ENCODE peak calls at places on chromosome 2, in nine cellular contexts. H, E, I, X, L, N, T, P and G are unnamed samples.

GRCh38 chr2:10284108-10284870 is 18.4 kb upstream of the HPCAL1 start:
- DNase-seq in H (no peak), E (no peak), I (no peak), X (no peak), L (no peak), N (no peak), T (no peak), P (no peak), G (no peak)

GRCh38 chr2:72915907-72916742 is 1.2 kb upstream of the EMX1 start:
- DNase-seq in H (peak), E (peak), I (no peak), X (peak), L (peak), N (peak), T (no peak), P (peak), G (no peak)

GRCh38 chr2:143684731-143685364 is 555.6 kb downstream of the ARHGAP15 start:
- DNase-seq in H (no peak), E (no peak), I (no peak), X (no peak), L (no peak), N (no peak), T (no peak), P (peak), G (no peak)

GRCh38 chr2:3311601-3312000 is 66.0 kb downstream of the EIPR1 start:
- DNase-seq in H (no peak), E (no peak), I (no peak), X (no peak), L (no peak), N (no peak), T (no peak), P (no peak), G (no peak)

GRCh38 chr2:65298089-65298488 is 70.5 kb downstream of the ACTR2 start:
- DNase-seq in H (no peak), E (no peak), I (no peak), X (no peak), L (no peak), N (no peak), T (no peak), P (no peak), G (no peak)

GRCh38 chr2:138112536-138112935 is 148.3 kb downstream of the HNMT start:
- DNase-seq in H (no peak), E (no peak), I (peak), X (no peak), L (no peak), N (no peak), T (no peak), P (no peak), G (no peak)

GRCh38 chr2:4518596-4518995 is 815.2 kb downstream of the DCDC2C start:
- DNase-seq in H (no peak), E (no peak), I (no peak), X (no peak), L (no peak), N (no peak), T (no peak), P (no peak), G (no peak)

GRCh38 chr2:3334392-3334791 is 43.2 kb downstream of the EIPR1 start:
- DNase-seq in H (no peak), E (no peak), I (no peak), X (no peak), L (no peak), N (no peak), T (no peak), P (no peak), G (no peak)

GRCh38 chr2:199382091-199382490 is 75.6 kb downstream of the SATB2 start:
- DNase-seq in H (no peak), E (no peak), I (peak), X (no peak), L (no peak), N (no peak), T (no peak), P (no peak), G (no peak)

GRCh38 chr2:221448086-221448856 is 123.8 kb downstream of the EPHA4 start:
- DNase-seq in H (no peak), E (no peak), I (no peak), X (no peak), L (no peak), N (no peak), T (peak), P (peak), G (no peak)

GRCh38 chr2:103859238-103859637 is 994.7 kb upstream of the POU3F3 start:
- DNase-seq in H (no peak), E (no peak), I (no peak), X (peak), L (no peak), N (no peak), T (no peak), P (no peak), G (no peak)

GRCh38 chr2:85216051-85216431 is 82.8 kb downstream of the TCF7L1 start:
- DNase-seq in H (no peak), E (no peak), I (peak), X (peak), L (no peak), N (no peak), T (no peak), P (no peak), G (no peak)

GRCh38 chr2:241309684-241310117 is 5.8 kb downstream of the HDLBP start:
- DNase-seq in H (no peak), E (no peak), I (peak), X (no peak), L (peak), N (no peak), T (no peak), P (no peak), G (peak)

GRCh38 chr2:147182260-147182659 is 662.6 kb upstream of the ACVR2A start:
- DNase-seq in H (peak), E (peak), I (no peak), X (no peak), L (peak), N (no peak), T (no peak), P (no peak), G (no peak)

GRCh38 chr2:182068811-182069210 is 83.2 kb downstream of the PPP1R1C start:
- DNase-seq in H (no peak), E (peak), I (no peak), X (peak), L (no peak), N (no peak), T (no peak), P (no peak), G (no peak)

GRCh38 chr2:75403991-75404428 is 156.7 kb downstream of the EVA1A start:
- DNase-seq in H (peak), E (no peak), I (peak), X (peak), L (no peak), N (no peak), T (no peak), P (no peak), G (no peak)

GRCh38 chr2:77161009-77161408 is 361.2 kb downstream of the LRRTM4 start:
- DNase-seq in H (no peak), E (peak), I (no peak), X (no peak), L (no peak), N (no peak), T (no peak), P (no peak), G (no peak)

GRCh38 chr2:84855730-84856129 is 25.2 kb downstream of the TRABD2A start:
- DNase-seq in H (no peak), E (no peak), I (no peak), X (peak), L (no peak), N (no peak), T (no peak), P (no peak), G (no peak)

GRCh38 chr2:46284812-46285211 is 12.4 kb upstream of the EPAS1 start:
- DNase-seq in H (no peak), E (no peak), I (no peak), X (no peak), L (no peak), N (no peak), T (no peak), P (no peak), G (no peak)

GRCh38 chr2:158713523-158714138 is 81.5 kb upstream of the DAPL1 start:
- DNase-seq in H (no peak), E (no peak), I (no peak), X (no peak), L (no peak), N (no peak), T (no peak), P (no peak), G (no peak)

GRCh38 chr2:172442072-172442895 is 14.9 kb downstream of the ITGA6 start:
- DNase-seq in H (peak), E (peak), I (peak), X (no peak), L (peak), N (peak), T (peak), P (no peak), G (no peak)

GRCh38 chr2:207828361-207829057 is 58.8 kb upstream of the FZD5 start:
- DNase-seq in H (peak), E (peak), I (no peak), X (no peak), L (no peak), N (no peak), T (no peak), P (no peak), G (no peak)

GRCh38 chr2:121611730-121612705 is 37.2 kb downstream of the CLASP1 start:
- DNase-seq in H (no peak), E (no peak), I (no peak), X (no peak), L (no peak), N (no peak), T (no peak), P (no peak), G (no peak)

GRCh38 chr2:217451634-217452033 is 551.2 kb downstream of the TNS1 start:
- DNase-seq in H (peak), E (peak), I (peak), X (no peak), L (no peak), N (no peak), T (no peak), P (no peak), G (no peak)

GRCh38 chr2:145760781-145761649 is 1241.1 kb upstream of the ZEB2 start:
- DNase-seq in H (peak), E (peak), I (peak), X (peak), L (no peak), N (no peak), T (no peak), P (no peak), G (no peak)

GRCh38 chr2:160736629-160737028 is 243.0 kb upstream of the RBMS1 start:
- DNase-seq in H (no peak), E (peak), I (peak), X (no peak), L (no peak), N (no peak), T (no peak), P (no peak), G (no peak)

GRCh38 chr2:177882501-177882900 is 190.1 kb downstream of the PDE11A start:
- DNase-seq in H (no peak), E (no peak), I (no peak), X (no peak), L (no peak), N (peak), T (no peak), P (no peak), G (no peak)

GRCh38 chr2:26534098-26534864 is 56.4 kb upstream of the OTOF start:
- DNase-seq in H (no peak), E (no peak), I (no peak), X (no peak), L (no peak), N (no peak), T (peak), P (no peak), G (no peak)

GRCh38 chr2:97704989-97705388 is 8.4 kb upstream of the ZAP70 start:
- DNase-seq in H (no peak), E (no peak), I (no peak), X (no peak), L (no peak), N (no peak), T (no peak), P (no peak), G (no peak)

GRCh38 chr2:75525434-75526308 is 35.1 kb downstream of the EVA1A start:
- DNase-seq in H (no peak), E (no peak), I (peak), X (no peak), L (no peak), N (no peak), T (no peak), P (no peak), G (no peak)

GRCh38 chr2:27222407-27222806 is 5.2 kb downstream of the CAD start:
- DNase-seq in H (no peak), E (no peak), I (no peak), X (no peak), L (no peak), N (no peak), T (no peak), P (no peak), G (no peak)

GRCh38 chr2:236318401-236318800 is 54.2 kb upstream of the ASB18 start:
- DNase-seq in H (no peak), E (no peak), I (no peak), X (no peak), L (no peak), N (no peak), T (no peak), P (no peak), G (no peak)

GRCh38 chr2:236319036-236319435 is 54.8 kb upstream of the ASB18 start:
- DNase-seq in H (no peak), E (no peak), I (no peak), X (no peak), L (no peak), N (no peak), T (no peak), P (no peak), G (no peak)

GRCh38 chr2:236317938-236318396 is 53.8 kb upstream of the ASB18 start:
- DNase-seq in H (peak), E (no peak), I (no peak), X (no peak), L (peak), N (peak), T (no peak), P (no peak), G (no peak)

DNA sequence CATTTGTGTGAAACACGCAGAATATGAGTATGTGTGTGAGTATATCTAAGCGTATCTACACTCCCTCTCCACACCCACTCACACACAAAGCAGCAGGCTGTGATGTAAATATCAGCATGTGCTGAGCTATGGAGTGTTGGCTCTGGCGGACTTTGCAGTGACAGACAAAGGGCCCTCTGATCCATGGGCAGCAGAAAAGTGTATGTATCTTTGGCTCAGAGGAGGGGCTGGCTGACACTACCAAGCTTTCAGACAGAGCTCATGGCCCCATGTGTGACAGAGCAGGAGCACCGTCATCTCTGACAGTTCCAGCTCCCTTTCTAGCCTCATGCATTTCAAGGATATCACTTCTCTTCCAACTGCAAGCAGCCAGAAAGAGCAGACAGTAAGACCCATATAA is 57.2 kb upstream of the ASB18 start:
- DNase-seq in H (no peak), E (no peak), I (no peak), X (no peak), L (no peak), N (no peak), T (no peak), P (no peak), G (no peak)
- TF ChIP-seq CTCF in H (no peak), E (no peak), I (no peak), X (no peak), L (no peak), N (no peak), T (no peak), P (no peak), G (no peak)

GRCh38 chr2:38524580-38524979 is 78.1 kb downstream of the HNRNPLL start:
- DNase-seq in H (no peak), E (no peak), I (no peak), X (no peak), L (no peak), N (no peak), T (no peak), P (no peak), G (no peak)

GRCh38 chr2:38527338-38528007 is 75.3 kb downstream of the HNRNPLL start:
- DNase-seq in H (no peak), E (no peak), I (no peak), X (no peak), L (no peak), N (no peak), T (no peak), P (no peak), G (no peak)

GRCh38 chr2:38526195-38526594 is 76.5 kb downstream of the HNRNPLL start:
- DNase-seq in H (no peak), E (no peak), I (peak), X (no peak), L (no peak), N (no peak), T (no peak), P (no peak), G (no peak)

GRCh38 chr2:38529208-38529607 is 73.5 kb downstream of the HNRNPLL start:
- DNase-seq in H (no peak), E (no peak), I (no peak), X (no peak), L (no peak), N (no peak), T (no peak), P (no peak), G (no peak)

GRCh38 chr2:38528008-38528442 is 74.7 kb downstream of the HNRNPLL start:
- DNase-seq in H (peak), E (peak), I (peak), X (peak), L (no peak), N (no peak), T (no peak), P (peak), G (no peak)
- TF ChIP-seq CTCF in H (no peak), E (no peak), I (no peak), X (peak), L (no peak), N (no peak), T (no peak), P (no peak), G (no peak)

DNA sequence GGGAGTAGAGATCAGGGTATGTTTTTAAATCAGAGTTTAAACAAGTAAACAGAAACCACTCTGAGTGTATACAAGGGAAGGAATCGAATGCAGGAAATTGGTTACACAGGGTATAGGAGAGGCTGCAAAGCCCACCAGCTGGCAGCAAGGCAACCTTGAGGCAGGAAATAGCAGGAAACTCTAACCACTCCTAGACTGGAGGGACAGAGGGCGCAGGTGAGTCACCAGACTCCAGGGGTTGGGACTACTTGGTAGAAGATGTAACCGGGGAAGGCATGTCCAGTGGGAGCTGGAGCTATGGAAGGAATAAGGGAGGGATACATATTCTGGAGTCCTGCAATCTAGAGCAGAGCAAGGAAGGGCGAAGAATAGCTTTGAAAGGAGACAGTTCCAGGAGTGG is 152.3 kb downstream of the MEIS1 start:
- DNase-seq in H (peak), E (peak), I (no peak), X (peak), L (no peak), N (no peak), T (no peak), P (peak), G (no peak)
- TF ChIP-seq CTCF in H (peak), E (no peak), I (peak), X (peak), L (no peak), N (no peak), T (peak), P (peak), G (no peak)

DNA sequence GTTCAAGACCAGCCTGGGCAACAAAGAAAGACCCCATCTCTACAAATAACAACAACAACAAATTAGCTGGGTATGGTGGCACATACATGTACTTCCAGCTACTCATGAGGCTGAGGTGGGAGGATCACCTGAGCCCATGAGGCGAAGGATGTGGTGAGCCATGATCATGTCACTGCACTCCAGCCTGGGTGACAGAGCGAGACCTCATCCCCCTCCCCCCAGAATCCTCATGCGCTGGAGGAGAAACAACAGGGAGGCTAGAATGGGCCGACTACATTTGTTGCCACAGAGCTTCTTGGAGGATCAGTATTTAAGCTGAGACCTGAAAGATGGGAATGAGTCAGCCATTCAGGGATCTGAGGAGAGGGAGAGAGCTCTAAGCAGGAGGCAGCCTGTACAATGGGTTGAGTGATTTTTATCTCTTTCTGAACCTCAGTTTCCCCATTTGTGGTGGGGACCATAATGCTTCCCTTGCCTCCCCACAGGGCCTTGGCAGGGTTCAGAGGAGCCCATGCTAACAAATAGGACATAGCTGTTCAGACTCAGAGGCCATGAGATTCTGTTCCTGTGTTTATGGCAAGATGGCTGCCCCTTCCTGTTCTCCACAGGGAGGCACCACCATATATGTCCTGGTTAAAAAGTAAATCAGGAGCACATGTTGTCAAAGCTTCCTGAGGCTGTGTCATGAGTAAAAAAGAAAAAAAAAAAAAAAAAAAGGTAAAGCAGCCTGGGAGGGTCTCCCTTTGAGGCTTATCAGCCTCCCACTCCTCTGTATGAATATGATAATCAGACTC is 131.4 kb upstream of the HAAO start:
- DNase-seq in H (no peak), E (no peak), I (no peak), X (peak), L (no peak), N (no peak), T (no peak), P (peak), G (no peak)
- TF ChIP-seq CTCF in H (no peak), E (no peak), I (peak), X (no peak), L (no peak), N (no peak), T (no peak), P (no peak), G (no peak)

GRCh38 chr2:8506771-8507170 is 175.1 kb upstream of the ID2 start:
- DNase-seq in H (no peak), E (no peak), I (no peak), X (no peak), L (no peak), N (no peak), T (peak), P (no peak), G (no peak)
- TF ChIP-seq CTCF in H (no peak), E (no peak), I (no peak), X (no peak), L (no peak), N (no peak), T (no peak), P (no peak), G (no peak)

GRCh38 chr2:166419616-166419934 is 43.8 kb upstream of the SCN9A start:
- DNase-seq in H (no peak), E (no peak), I (peak), X (peak), L (no peak), N (no peak), T (no peak), P (no peak), G (no peak)
- TF ChIP-seq CTCF in H (no peak), E (peak), I (peak), X (peak), L (no peak), N (no peak), T (no peak), P (no peak), G (no peak)

GRCh38 chr2:178962805-178963433 is 87.0 kb downstream of the CCDC141 start:
- DNase-seq in H (no peak), E (no peak), I (no peak), X (no peak), L (no peak), N (no peak), T (no peak), P (no peak), G (no peak)
- TF ChIP-seq CTCF in H (no peak), E (no peak), I (no peak), X (no peak), L (no peak), N (no peak), T (no peak), P (no peak), G (no peak)

GRCh38 chr2:216011320-216011849 is 2.0 kb downstream of the MREG start:
- DNase-seq in H (no peak), E (no peak), I (no peak), X (no peak), L (no peak), N (no peak), T (no peak), P (no peak), G (no peak)

GRCh38 chr2:216012830-216013079 is 596 bp downstream of the MREG start:
- DNase-seq in H (no peak), E (no peak), I (no peak), X (no peak), L (no peak), N (no peak), T (no peak), P (no peak), G (no peak)

GRCh38 chr2:216014006-216014405 is 655 bp upstream of the MREG start:
- DNase-seq in H (no peak), E (no peak), I (no peak), X (no peak), L (no peak), N (no peak), T (no peak), P (no peak), G (no peak)

GRCh38 chr2:216013080-216013909 is at the start of gene MREG:
- DNase-seq in H (peak), E (peak), I (peak), X (peak), L (peak), N (peak), T (peak), P (peak), G (peak)

GRCh38 chr2:216012133-216012829 is 1.1 kb downstream of the MREG start:
- DNase-seq in H (peak), E (peak), I (no peak), X (no peak), L (no peak), N (no peak), T (no peak), P (peak), G (no peak)
- TF ChIP-seq CTCF in H (no peak), E (peak), I (peak), X (no peak), L (no peak), N (no peak), T (no peak), P (peak), G (no peak)

GRCh38 chr2:224849264-224849663 is 133.1 kb upstream of the CCDC195 start:
- DNase-seq in H (no peak), E (no peak), I (no peak), X (peak), L (no peak), N (no peak), T (no peak), P (no peak), G (no peak)
- TF ChIP-seq CTCF in H (no peak), E (peak), I (peak), X (peak), L (no peak), N (no peak), T (no peak), P (peak), G (no peak)